ENCODE peak calls at places on chromosomes 3 and 15, in five cellular contexts. H is spleen; A is HCT116; E is naive thymus-derived CD4-positive, alpha-beta T cell; U is GM12864. Q is an unnamed sample.

GRCh38 chr3:120780977-120781376 is 38.4 kb downstream of the GTF2E1 start:
- DNase-seq in H (no peak), A (peak), E (no peak), U (peak), Q (no peak)

GRCh38 chr3:142270407-142270806 is 45.0 kb upstream of the GK5 start:
- DNase-seq in H (no peak), A (no peak), E (no peak), U (no peak), Q (no peak)

GRCh38 chr3:50444782-50445181 is 58.7 kb downstream of the CACNA2D2 start:
- DNase-seq in H (no peak), A (no peak), E (no peak), U (no peak), Q (no peak)

GRCh38 chr3:120773932-120774331 is 31.4 kb downstream of the GTF2E1 start:
- DNase-seq in H (no peak), A (no peak), E (no peak), U (no peak), Q (no peak)

GRCh38 chr15:100190675-100191074 is 151.1 kb downstream of the ADAMTS17 start:
- DNase-seq in H (peak), A (no peak), E (no peak), U (no peak), Q (no peak)

GRCh38 chr3:13092621-13093339 is 19.6 kb upstream of the IQSEC1 start:
- DNase-seq in H (no peak), A (no peak), E (no peak), U (no peak), Q (no peak)

GRCh38 chr3:46854543-46854942 is 8.7 kb downstream of the MYL3 start:
- DNase-seq in H (peak), A (no peak), E (no peak), U (no peak), Q (no peak)

GRCh38 chr3:126322181-126322967 is 34.8 kb downstream of the KLF15 start:
- DNase-seq in H (peak), A (no peak), E (no peak), U (no peak), Q (no peak)

GRCh38 chr3:139307601-139308146 is 36.1 kb upstream of the MRPS22 start:
- DNase-seq in H (no peak), A (no peak), E (no peak), U (no peak), Q (no peak)

GRCh38 chr3:108131105-108131794 is 40.4 kb upstream of the CD47 start:
- DNase-seq in H (no peak), A (peak), E (no peak), U (no peak), Q (no peak)

GRCh38 chr15:65198571-65198970 is 12.7 kb downstream of the CILP start:
- DNase-seq in H (no peak), A (no peak), E (no peak), U (no peak), Q (no peak)

GRCh38 chr3:184908859-184909258 is 96.9 kb downstream of the VPS8 start:
- DNase-seq in H (no peak), A (no peak), E (no peak), U (no peak), Q (no peak)

GRCh38 chr3:45011756-45012441 is 14.2 kb upstream of the CLEC3B start:
- DNase-seq in H (no peak), A (no peak), E (no peak), U (no peak), Q (no peak)

GRCh38 chr15:60326343-60326742 is 71.4 kb downstream of the ANXA2 start:
- DNase-seq in H (no peak), A (no peak), E (no peak), U (no peak), Q (no peak)

GRCh38 chr3:134651347-134652041 is 672 bp upstream of the KY start:
- DNase-seq in H (no peak), A (no peak), E (no peak), U (no peak), Q (no peak)

GRCh38 chr15:51227967-51228783 is 110.2 kb downstream of the CYP19A1 start:
- DNase-seq in H (no peak), A (peak), E (no peak), U (peak), Q (no peak)

GRCh38 chr3:42188365-42188764 is 77.6 kb downstream of the CCK start:
- DNase-seq in H (no peak), A (no peak), E (no peak), U (no peak), Q (no peak)

GRCh38 chr3:160602259-160602658 is 36.9 kb upstream of the KPNA4 start:
- DNase-seq in H (no peak), A (no peak), E (no peak), U (no peak), Q (no peak)

GRCh38 chr3:28840976-28841376 is 439.9 kb upstream of the RBMS3 start:
- DNase-seq in H (no peak), A (no peak), E (no peak), U (no peak), Q (no peak)

GRCh38 chr15:82970078-82970686 is 15.8 kb upstream of the RAMAC start:
- DNase-seq in H (no peak), A (no peak), E (no peak), U (no peak), Q (no peak)

GRCh38 chr3:9743548-9743947 is 6.2 kb upstream of the OGG1 start:
- DNase-seq in H (no peak), A (no peak), E (no peak), U (no peak), Q (no peak)

GRCh38 chr3:110810356-110810755 is 261.3 kb upstream of the NECTIN3 start:
- DNase-seq in H (no peak), A (no peak), E (no peak), U (no peak), Q (no peak)

GRCh38 chr15:99545605-99546004 is 20.2 kb upstream of the MEF2A start:
- DNase-seq in H (no peak), A (no peak), E (no peak), U (no peak), Q (no peak)

GRCh38 chr15:61880079-61880478 is 180.2 kb downstream of the VPS13C start:
- DNase-seq in H (no peak), A (no peak), E (no peak), U (no peak), Q (no peak)

GRCh38 chr3:7421065-7421464 is 560.1 kb downstream of the GRM7 start:
- DNase-seq in H (no peak), A (peak), E (no peak), U (no peak), Q (no peak)

GRCh38 chr15:51621917-51622268 is 678 bp downstream of the DMXL2 start:
- DNase-seq in H (peak), A (peak), E (peak), U (no peak), Q (peak)

GRCh38 chr3:138946554-138947302 is at the start of the genes FOXL2 and FOXL2NB:
- DNase-seq in H (peak), A (no peak), E (no peak), U (no peak), Q (peak)

GRCh38 chr15:77508541-77509505 is 88.1 kb downstream of the HMG20A start:
- DNase-seq in H (peak), A (no peak), E (no peak), U (no peak), Q (no peak)

GRCh38 chr3:48478631-48479555 is 25.1 kb downstream of the SHISA5 start:
- DNase-seq in H (peak), A (no peak), E (peak), U (no peak), Q (no peak)
- H3K4me3 ChIP-seq in H (no peak), A (no peak), E (peak), U (no peak), Q (no peak)

GRCh38 chr15:67501836-67502461 is 19.0 kb upstream of the C15orf61 start:
- DNase-seq in H (no peak), A (no peak), E (no peak), U (no peak), Q (no peak)
- H3K4me3 ChIP-seq in H (no peak), A (no peak), E (no peak), U (no peak), Q (no peak)

GRCh38 chr3:129429080-129429451 is 630 bp upstream of the EFCAB12 start:
- DNase-seq in H (no peak), A (no peak), E (no peak), U (no peak), Q (no peak)

GRCh38 chr3:129428020-129428381 is 435 bp downstream of the EFCAB12 start:
- DNase-seq in H (no peak), A (no peak), E (no peak), U (no peak), Q (no peak)

GRCh38 chr3:129425619-129426018 is 2.8 kb downstream of the EFCAB12 start:
- DNase-seq in H (no peak), A (no peak), E (no peak), U (no peak), Q (no peak)

GRCh38 chr3:129429597-129429996 is 1.2 kb upstream of the EFCAB12 start:
- DNase-seq in H (peak), A (no peak), E (no peak), U (no peak), Q (no peak)

GRCh38 chr3:129428382-129429079 is at the start of gene EFCAB12:
- DNase-seq in H (peak), A (no peak), E (peak), U (no peak), Q (peak)
- H3K4me3 ChIP-seq in H (peak), A (no peak), E (peak), U (peak), Q (peak)

GRCh38 chr3:109336272-109336957 is 931 bp downstream of the DPPA4 start:
- DNase-seq in H (no peak), A (no peak), E (peak), U (no peak), Q (no peak)
- H3K4me3 ChIP-seq in H (peak), A (no peak), E (peak), U (no peak), Q (no peak)

GRCh38 chr3:101026881-101027678 is 33.9 kb upstream of the ABI3BP start:
- DNase-seq in H (no peak), A (no peak), E (no peak), U (no peak), Q (no peak)
- H3K4me3 ChIP-seq in H (no peak), A (no peak), E (no peak), U (no peak), Q (no peak)